ENCODE peak calls at places on chromosomes 3 and 15, in four cellular contexts. One of them, this sample, is unnamed.

GRCh38 chr3:189041482-189042090 is 130.2 kb upstream of the TPRG1 start:
- DNase-seq in posterior vena cava: no peak
- DNase-seq in iPS-NIHi11: peak
- DNase-seq in activated T-cell treated with anti-CD3 and anti-CD28 coated beads for 24 hours: peak
- DNase-seq in this sample: peak

GRCh38 chr3:50299929-50300680 is 900 bp upstream of the HYAL3 start:
- DNase-seq in posterior vena cava: no peak
- DNase-seq in iPS-NIHi11: no peak
- DNase-seq in activated T-cell treated with anti-CD3 and anti-CD28 coated beads for 24 hours: no peak
- DNase-seq in this sample: no peak

GRCh38 chr15:100975043-100975442 is 55.9 kb downstream of the LRRK1 start:
- DNase-seq in posterior vena cava: no peak
- DNase-seq in iPS-NIHi11: no peak
- DNase-seq in activated T-cell treated with anti-CD3 and anti-CD28 coated beads for 24 hours: no peak
- DNase-seq in this sample: no peak

GRCh38 chr3:56369914-56370313 is 98.4 kb downstream of the ERC2 start:
- DNase-seq in posterior vena cava: no peak
- DNase-seq in iPS-NIHi11: no peak
- DNase-seq in activated T-cell treated with anti-CD3 and anti-CD28 coated beads for 24 hours: no peak
- DNase-seq in this sample: no peak

GRCh38 chr3:98893740-98894139 is 7.8 kb downstream of the DCBLD2 start:
- DNase-seq in posterior vena cava: no peak
- DNase-seq in iPS-NIHi11: no peak
- DNase-seq in activated T-cell treated with anti-CD3 and anti-CD28 coated beads for 24 hours: no peak
- DNase-seq in this sample: no peak

GRCh38 chr15:74045184-74045583 is 37.2 kb downstream of the GOLGA6A start:
- DNase-seq in posterior vena cava: peak
- DNase-seq in iPS-NIHi11: no peak
- DNase-seq in activated T-cell treated with anti-CD3 and anti-CD28 coated beads for 24 hours: no peak
- DNase-seq in this sample: no peak

GRCh38 chr3:130386604-130387263 is 41.3 kb downstream of the COL6A5 start:
- DNase-seq in posterior vena cava: no peak
- DNase-seq in iPS-NIHi11: no peak
- DNase-seq in activated T-cell treated with anti-CD3 and anti-CD28 coated beads for 24 hours: no peak
- DNase-seq in this sample: no peak

GRCh38 chr15:101478701-101479341 is 10.7 kb downstream of the PCSK6 start:
- DNase-seq in posterior vena cava: no peak
- DNase-seq in iPS-NIHi11: no peak
- DNase-seq in activated T-cell treated with anti-CD3 and anti-CD28 coated beads for 24 hours: no peak
- DNase-seq in this sample: no peak

GRCh38 chr3:24156466-24156865 is 211.4 kb downstream of the NR1D2 start:
- DNase-seq in posterior vena cava: no peak
- DNase-seq in iPS-NIHi11: no peak
- DNase-seq in activated T-cell treated with anti-CD3 and anti-CD28 coated beads for 24 hours: no peak
- DNase-seq in this sample: no peak

This sample was measured in GM13976.